ENCODE peak calls at places on chromosome 14, in four cellular contexts. M, D, H and K are unnamed samples.

GRCh38 chr14:90848944-90849731 is 32.9 kb upstream of the TTC7B start:
- DNase-seq in D (no peak), H (no peak), M (no peak), K (no peak)

GRCh38 chr14:94903338-94903737 is 133.4 kb upstream of the GSC start:
- DNase-seq in M (no peak), H (no peak), D (no peak), K (no peak)

GRCh38 chr14:31071151-31071550 is 45.0 kb upstream of the STRN3 start:
- DNase-seq in H (no peak), M (no peak), D (no peak), K (no peak)

GRCh38 chr14:67395876-67396189 is 16.1 kb downstream of the PLEK2 start:
- DNase-seq in D (no peak), M (no peak), H (no peak), K (no peak)

GRCh38 chr14:58200480-58200841 is 512 bp downstream of the ACTR10 start:
- DNase-seq in M (no peak), D (no peak), H (no peak), K (no peak)

GRCh38 chr14:67166450-67166853 is 22.8 kb upstream of the GARIN2 start:
- DNase-seq in D (peak), H (peak), M (peak), K (no peak)

GRCh38 chr14:51578853-51579252 is 72.9 kb upstream of the FRMD6 start:
- DNase-seq in H (no peak), M (no peak), D (no peak), K (no peak)

GRCh38 chr14:90561920-90562319 is 165.1 kb downstream of the CALM1 start:
- DNase-seq in M (no peak), D (no peak), H (no peak), K (no peak)

GRCh38 chr14:54425068-54425467 is 16.1 kb downstream of the CNIH1 start:
- DNase-seq in M (no peak), D (no peak), H (no peak), K (no peak)

GRCh38 chr14:104751539-104752337 is 1.2 kb upstream of the SIVA1 start:
- DNase-seq in D (no peak), M (no peak), H (no peak), K (no peak)